ENCODE peak calls at places on chromosomes 2 and 18, in eight cellular contexts. One of them, this sample, is unnamed. For H3K36me3, the result is how much of the 10 kb centered on the place peaks cover.

GRCh38 chr2:60735496-60736250 is 20.4 kb upstream of the PAPOLG start:
- DNase-seq in left ventricle myocardium inferior: no peak
- DNase-seq in OCI-LY7: no peak
- DNase-seq in tibial artery: no peak
- DNase-seq in heart left ventricle: no peak
- DNase-seq in suprapubic skin: no peak
- DNase-seq in body of pancreas: no peak
- DNase-seq in upper lobe of right lung: no peak
- DNase-seq in this sample: peak

GRCh38 chr2:210519594-210519993 is 36.8 kb upstream of the CPS1 start:
- DNase-seq in tibial artery: no peak
- DNase-seq in OCI-LY7: no peak
- DNase-seq in suprapubic skin: no peak
- DNase-seq in body of pancreas: no peak
- DNase-seq in upper lobe of right lung: no peak
- DNase-seq in heart left ventricle: no peak
- DNase-seq in left ventricle myocardium inferior: no peak
- DNase-seq in this sample: no peak

GRCh38 chr2:217367464-217367863 is 507.6 kb upstream of the TNP1 start:
- DNase-seq in OCI-LY7: no peak
- DNase-seq in upper lobe of right lung: no peak
- DNase-seq in heart left ventricle: no peak
- DNase-seq in left ventricle myocardium inferior: no peak
- DNase-seq in suprapubic skin: no peak
- DNase-seq in tibial artery: no peak
- DNase-seq in body of pancreas: no peak
- DNase-seq in this sample: no peak

GRCh38 chr2:55482186-55482945 is 37.2 kb upstream of the CFAP36 start:
- DNase-seq in left ventricle myocardium inferior: no peak
- DNase-seq in OCI-LY7: no peak
- DNase-seq in body of pancreas: no peak
- DNase-seq in suprapubic skin: no peak
- DNase-seq in heart left ventricle: no peak
- DNase-seq in tibial artery: no peak
- DNase-seq in upper lobe of right lung: no peak
- DNase-seq in this sample: no peak

GRCh38 chr2:118242216-118242615 is 153.9 kb downstream of the INSIG2 start:
- DNase-seq in upper lobe of right lung: no peak
- DNase-seq in body of pancreas: no peak
- DNase-seq in OCI-LY7: no peak
- DNase-seq in suprapubic skin: no peak
- DNase-seq in heart left ventricle: no peak
- DNase-seq in left ventricle myocardium inferior: no peak
- DNase-seq in tibial artery: no peak
- DNase-seq in this sample: no peak

GRCh38 chr2:75595541-75596395 is 35.0 kb upstream of the EVA1A start:
- DNase-seq in OCI-LY7: no peak
- DNase-seq in body of pancreas: no peak
- DNase-seq in left ventricle myocardium inferior: no peak
- DNase-seq in tibial artery: no peak
- DNase-seq in upper lobe of right lung: no peak
- DNase-seq in suprapubic skin: no peak
- DNase-seq in heart left ventricle: no peak
- DNase-seq in this sample: no peak

GRCh38 chr18:56171854-56172253 is 466.5 kb downstream of the TXNL1 start:
- DNase-seq in body of pancreas: no peak
- DNase-seq in heart left ventricle: no peak
- DNase-seq in tibial artery: no peak
- DNase-seq in OCI-LY7: no peak
- DNase-seq in suprapubic skin: no peak
- DNase-seq in upper lobe of right lung: no peak
- DNase-seq in left ventricle myocardium inferior: no peak
- DNase-seq in this sample: no peak

GRCh38 chr18:49371786-49372185 is 88.7 kb downstream of the DYM start:
- DNase-seq in tibial artery: no peak
- DNase-seq in body of pancreas: no peak
- DNase-seq in suprapubic skin: no peak
- DNase-seq in OCI-LY7: no peak
- DNase-seq in left ventricle myocardium inferior: no peak
- DNase-seq in heart left ventricle: no peak
- DNase-seq in upper lobe of right lung: no peak
- DNase-seq in this sample: no peak

GRCh38 chr2:187971893-187972292 is 319.8 kb upstream of the GULP1 start:
- DNase-seq in suprapubic skin: no peak
- DNase-seq in OCI-LY7: no peak
- DNase-seq in upper lobe of right lung: no peak
- DNase-seq in tibial artery: no peak
- DNase-seq in body of pancreas: no peak
- DNase-seq in left ventricle myocardium inferior: no peak
- DNase-seq in heart left ventricle: no peak
- DNase-seq in this sample: no peak

GRCh38 chr2:62287895-62288589 is 92.1 kb downstream of the B3GNT2 start:
- DNase-seq in tibial artery: no peak
- DNase-seq in suprapubic skin: no peak
- DNase-seq in heart left ventricle: peak
- DNase-seq in left ventricle myocardium inferior: peak
- DNase-seq in OCI-LY7: no peak
- DNase-seq in upper lobe of right lung: peak
- DNase-seq in body of pancreas: peak
- DNase-seq in this sample: peak

GRCh38 chr2:101616411-101616810 is 81.1 kb upstream of the MAP4K4 start:
- DNase-seq in tibial artery: no peak
- DNase-seq in upper lobe of right lung: no peak
- DNase-seq in left ventricle myocardium inferior: peak
- DNase-seq in body of pancreas: no peak
- DNase-seq in suprapubic skin: no peak
- DNase-seq in OCI-LY7: no peak
- DNase-seq in heart left ventricle: peak
- DNase-seq in this sample: no peak

GRCh38 chr18:45050712-45051639 is 370.3 kb downstream of the SETBP1 start:
- DNase-seq in tibial artery: no peak
- DNase-seq in suprapubic skin: no peak
- DNase-seq in body of pancreas: no peak
- DNase-seq in OCI-LY7: no peak
- DNase-seq in heart left ventricle: no peak
- DNase-seq in upper lobe of right lung: no peak
- DNase-seq in left ventricle myocardium inferior: no peak
- DNase-seq in this sample: no peak

GRCh38 chr2:10326707-10327594 is 24.2 kb downstream of the HPCAL1 start:
- DNase-seq in suprapubic skin: no peak
- DNase-seq in heart left ventricle: peak
- DNase-seq in body of pancreas: peak
- DNase-seq in left ventricle myocardium inferior: peak
- DNase-seq in OCI-LY7: peak
- DNase-seq in upper lobe of right lung: no peak
- DNase-seq in tibial artery: no peak
- DNase-seq in this sample: no peak

GRCh38 chr2:54577944-54578667 is 122.0 kb downstream of the SPTBN1 start:
- DNase-seq in body of pancreas: no peak
- DNase-seq in suprapubic skin: no peak
- DNase-seq in upper lobe of right lung: no peak
- DNase-seq in OCI-LY7: no peak
- DNase-seq in left ventricle myocardium inferior: no peak
- DNase-seq in heart left ventricle: no peak
- DNase-seq in tibial artery: no peak
- DNase-seq in this sample: no peak

GRCh38 chr18:363327-364115 is 95.7 kb upstream of the THOC1 start:
- DNase-seq in upper lobe of right lung: no peak
- DNase-seq in heart left ventricle: no peak
- DNase-seq in OCI-LY7: no peak
- DNase-seq in suprapubic skin: no peak
- DNase-seq in left ventricle myocardium inferior: no peak
- DNase-seq in tibial artery: no peak
- DNase-seq in body of pancreas: no peak
- DNase-seq in this sample: no peak

GRCh38 chr18:67731853-67732252 is 215.3 kb upstream of the DSEL start:
- DNase-seq in left ventricle myocardium inferior: no peak
- DNase-seq in tibial artery: no peak
- DNase-seq in body of pancreas: no peak
- DNase-seq in heart left ventricle: no peak
- DNase-seq in OCI-LY7: no peak
- DNase-seq in upper lobe of right lung: no peak
- DNase-seq in suprapubic skin: no peak
- DNase-seq in this sample: no peak

GRCh38 chr18:67726882-67727281 is 210.4 kb upstream of the DSEL start:
- DNase-seq in tibial artery: no peak
- DNase-seq in heart left ventricle: no peak
- DNase-seq in left ventricle myocardium inferior: no peak
- DNase-seq in upper lobe of right lung: no peak
- DNase-seq in body of pancreas: no peak
- DNase-seq in suprapubic skin: no peak
- DNase-seq in OCI-LY7: no peak
- DNase-seq in this sample: no peak

GRCh38 chr18:67728364-67728763 is 211.8 kb upstream of the DSEL start:
- DNase-seq in left ventricle myocardium inferior: no peak
- DNase-seq in heart left ventricle: no peak
- DNase-seq in tibial artery: no peak
- DNase-seq in body of pancreas: no peak
- DNase-seq in upper lobe of right lung: no peak
- DNase-seq in OCI-LY7: no peak
- DNase-seq in suprapubic skin: no peak
- DNase-seq in this sample: no peak

GRCh38 chr18:67733094-67733493 is 216.6 kb upstream of the DSEL start:
- DNase-seq in suprapubic skin: no peak
- DNase-seq in OCI-LY7: no peak
- DNase-seq in upper lobe of right lung: no peak
- DNase-seq in tibial artery: no peak
- DNase-seq in heart left ventricle: no peak
- DNase-seq in body of pancreas: no peak
- DNase-seq in left ventricle myocardium inferior: no peak
- DNase-seq in this sample: no peak

GRCh38 chr18:67730884-67731283 is 214.4 kb upstream of the DSEL start:
- DNase-seq in left ventricle myocardium inferior: no peak
- DNase-seq in upper lobe of right lung: no peak
- DNase-seq in tibial artery: no peak
- DNase-seq in OCI-LY7: no peak
- DNase-seq in suprapubic skin: no peak
- DNase-seq in body of pancreas: no peak
- DNase-seq in heart left ventricle: no peak
- DNase-seq in this sample: no peak
- H3K27ac ChIP-seq in left ventricle myocardium inferior: no peak
- H3K27ac ChIP-seq in upper lobe of right lung: no peak
- H3K27ac ChIP-seq in tibial artery: no peak
- H3K27ac ChIP-seq in OCI-LY7: no peak
- H3K27ac ChIP-seq in suprapubic skin: no peak
- H3K27ac ChIP-seq in body of pancreas: no peak
- H3K27ac ChIP-seq in heart left ventricle: no peak
- H3K27ac ChIP-seq in this sample: no peak

GRCh38 chr2:12737226-12738111 is 20.7 kb downstream of the TRIB2 start:
- DNase-seq in heart left ventricle: no peak
- DNase-seq in OCI-LY7: no peak
- DNase-seq in left ventricle myocardium inferior: no peak
- DNase-seq in tibial artery: no peak
- DNase-seq in body of pancreas: no peak
- DNase-seq in suprapubic skin: no peak
- DNase-seq in upper lobe of right lung: no peak
- DNase-seq in this sample: no peak
- H3K36me3 ChIP-seq in heart left ventricle: half or more
- H3K36me3 ChIP-seq in OCI-LY7: under half
- H3K36me3 ChIP-seq in left ventricle myocardium inferior: half or more
- H3K36me3 ChIP-seq in tibial artery: half or more
- H3K36me3 ChIP-seq in body of pancreas: under half
- H3K36me3 ChIP-seq in suprapubic skin: under half
- H3K36me3 ChIP-seq in upper lobe of right lung: under half
- H3K36me3 ChIP-seq in this sample: under half

DNA sequence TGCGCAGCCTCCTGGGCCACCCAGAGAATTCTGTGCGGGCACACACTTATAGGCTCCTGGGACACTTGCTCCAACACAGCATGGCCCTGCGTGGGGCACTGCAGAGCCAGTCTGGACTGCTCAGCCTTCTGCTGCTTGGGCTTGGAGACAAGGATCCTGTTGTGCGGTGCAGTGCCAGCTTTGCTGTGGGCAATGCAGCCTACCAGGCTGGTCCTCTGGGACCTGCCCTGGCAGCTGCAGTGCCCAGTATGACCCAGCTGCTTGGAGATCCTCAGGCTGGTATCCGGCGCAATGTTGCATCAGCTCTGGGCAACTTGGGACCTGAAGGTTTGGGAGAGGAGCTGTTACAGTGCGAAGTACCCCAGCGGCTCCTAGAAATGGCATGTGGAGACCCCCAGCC is 11.8 kb upstream of the TTLL4 start:
- DNase-seq in tibial artery: no peak
- DNase-seq in OCI-LY7: no peak
- DNase-seq in left ventricle myocardium inferior: no peak
- DNase-seq in upper lobe of right lung: no peak
- DNase-seq in body of pancreas: no peak
- DNase-seq in heart left ventricle: no peak
- DNase-seq in suprapubic skin: no peak
- DNase-seq in this sample: no peak
- H3K27ac ChIP-seq in tibial artery: no peak
- H3K27ac ChIP-seq in OCI-LY7: no peak
- H3K27ac ChIP-seq in left ventricle myocardium inferior: no peak
- H3K27ac ChIP-seq in upper lobe of right lung: no peak
- H3K27ac ChIP-seq in body of pancreas: no peak
- H3K27ac ChIP-seq in heart left ventricle: no peak
- H3K27ac ChIP-seq in suprapubic skin: no peak
- H3K27ac ChIP-seq in this sample: no peak

GRCh38 chr18:48142353-48142752 is 211.9 kb upstream of the SMAD2 start:
- DNase-seq in heart left ventricle: no peak
- DNase-seq in left ventricle myocardium inferior: no peak
- DNase-seq in tibial artery: no peak
- DNase-seq in OCI-LY7: no peak
- DNase-seq in body of pancreas: no peak
- DNase-seq in suprapubic skin: no peak
- DNase-seq in upper lobe of right lung: no peak
- DNase-seq in this sample: no peak
- H3K36me3 ChIP-seq in heart left ventricle: under half
- H3K36me3 ChIP-seq in left ventricle myocardium inferior: under half
- H3K36me3 ChIP-seq in tibial artery: under half
- H3K36me3 ChIP-seq in OCI-LY7: under half
- H3K36me3 ChIP-seq in body of pancreas: under half
- H3K36me3 ChIP-seq in suprapubic skin: under half
- H3K36me3 ChIP-seq in upper lobe of right lung: under half
- H3K36me3 ChIP-seq in this sample: under half

GRCh38 chr2:177325554-177325953 is 61.0 kb upstream of the NFE2L2 start:
- DNase-seq in suprapubic skin: no peak
- DNase-seq in left ventricle myocardium inferior: no peak
- DNase-seq in upper lobe of right lung: no peak
- DNase-seq in heart left ventricle: no peak
- DNase-seq in OCI-LY7: no peak
- DNase-seq in tibial artery: no peak
- DNase-seq in body of pancreas: no peak
- DNase-seq in this sample: no peak
- H3K27ac ChIP-seq in suprapubic skin: no peak
- H3K27ac ChIP-seq in left ventricle myocardium inferior: no peak
- H3K27ac ChIP-seq in upper lobe of right lung: no peak
- H3K27ac ChIP-seq in heart left ventricle: no peak
- H3K27ac ChIP-seq in OCI-LY7: no peak
- H3K27ac ChIP-seq in tibial artery: no peak
- H3K27ac ChIP-seq in body of pancreas: no peak
- H3K27ac ChIP-seq in this sample: no peak

GRCh38 chr2:231278868-231279267 is 80.4 kb downstream of the ARMC9 start:
- DNase-seq in heart left ventricle: no peak
- DNase-seq in OCI-LY7: no peak
- DNase-seq in suprapubic skin: no peak
- DNase-seq in tibial artery: no peak
- DNase-seq in body of pancreas: no peak
- DNase-seq in upper lobe of right lung: no peak
- DNase-seq in left ventricle myocardium inferior: no peak
- DNase-seq in this sample: no peak
- H3K36me3 ChIP-seq in heart left ventricle: under half
- H3K36me3 ChIP-seq in OCI-LY7: under half
- H3K36me3 ChIP-seq in suprapubic skin: under half
- H3K36me3 ChIP-seq in tibial artery: half or more
- H3K36me3 ChIP-seq in body of pancreas: under half
- H3K36me3 ChIP-seq in upper lobe of right lung: under half
- H3K36me3 ChIP-seq in left ventricle myocardium inferior: under half
- H3K36me3 ChIP-seq in this sample: under half